ENCODE peak calls at places on chromosomes 7 and 10, in six cellular contexts. One of them, this sample, is unnamed.

GRCh38 chr10:78904196-78904595 is 164.6 kb upstream of the ZMIZ1 start:
- DNase-seq in GM12878: no peak
- DNase-seq in WTC11: no peak
- DNase-seq in right lobe of liver: no peak
- DNase-seq in adrenal gland: peak; percentile 24
- DNase-seq in mucosa of descending colon: no peak
- DNase-seq in this sample: peak; percentile 33

GRCh38 chr10:7161484-7162283 is 249.2 kb downstream of the SFMBT2 start:
- DNase-seq in GM12878: no peak
- DNase-seq in WTC11: no peak
- DNase-seq in right lobe of liver: no peak
- DNase-seq in adrenal gland: peak; percentile 65
- DNase-seq in mucosa of descending colon: no peak
- DNase-seq in this sample: no peak

GRCh38 chr10:76433161-76434005 is 1002.0 kb downstream of the LRMDA start:
- DNase-seq in GM12878: no peak
- DNase-seq in WTC11: no peak
- DNase-seq in right lobe of liver: no peak
- DNase-seq in adrenal gland: peak; percentile 72
- DNase-seq in mucosa of descending colon: no peak
- DNase-seq in this sample: no peak

GRCh38 chr7:23020742-23021401 is 6.9 kb upstream of the HYCC1 start:
- DNase-seq in GM12878: no peak
- DNase-seq in WTC11: no peak
- DNase-seq in right lobe of liver: no peak
- DNase-seq in adrenal gland: no peak
- DNase-seq in mucosa of descending colon: no peak
- DNase-seq in this sample: no peak

GRCh38 chr7:27586825-27587224 is 75.9 kb downstream of the HIBADH start:
- DNase-seq in GM12878: peak; percentile 53
- DNase-seq in WTC11: peak; percentile 13
- DNase-seq in right lobe of liver: no peak
- DNase-seq in adrenal gland: no peak
- DNase-seq in mucosa of descending colon: peak; percentile 64
- DNase-seq in this sample: no peak

GRCh38 chr10:97138174-97138573 is 47.6 kb downstream of the SLIT1 start:
- DNase-seq in GM12878: no peak
- DNase-seq in WTC11: peak; percentile 60
- DNase-seq in right lobe of liver: peak; percentile 70
- DNase-seq in adrenal gland: no peak
- DNase-seq in mucosa of descending colon: peak; percentile 30
- DNase-seq in this sample: no peak

GRCh38 chr10:61730671-61731070 is 67.9 kb downstream of the CABCOCO1 start:
- DNase-seq in GM12878: no peak
- DNase-seq in WTC11: no peak
- DNase-seq in right lobe of liver: no peak
- DNase-seq in adrenal gland: no peak
- DNase-seq in mucosa of descending colon: no peak
- DNase-seq in this sample: no peak

GRCh38 chr7:22482476-22482875 is 17.5 kb downstream of the STEAP1B start:
- DNase-seq in GM12878: no peak
- DNase-seq in WTC11: no peak
- DNase-seq in right lobe of liver: no peak
- DNase-seq in adrenal gland: no peak
- DNase-seq in mucosa of descending colon: no peak
- DNase-seq in this sample: no peak

GRCh38 chr10:13787015-13787421 is 200.3 kb downstream of the PRPF18 start:
- DNase-seq in GM12878: peak; percentile 73
- DNase-seq in WTC11: no peak
- DNase-seq in right lobe of liver: peak; percentile 58
- DNase-seq in adrenal gland: peak; percentile 60
- DNase-seq in mucosa of descending colon: peak; percentile 41
- DNase-seq in this sample: no peak

GRCh38 chr7:25913574-25914224 is 238.3 kb upstream of the NFE2L3 start:
- DNase-seq in GM12878: no peak
- DNase-seq in WTC11: no peak
- DNase-seq in right lobe of liver: no peak
- DNase-seq in adrenal gland: no peak
- DNase-seq in mucosa of descending colon: no peak
- DNase-seq in this sample: no peak

GRCh38 chr7:55074008-55074499 is 55.2 kb downstream of the EGFR start:
- DNase-seq in GM12878: peak; percentile 91
- DNase-seq in WTC11: no peak
- DNase-seq in right lobe of liver: no peak
- DNase-seq in adrenal gland: peak; percentile 66
- DNase-seq in mucosa of descending colon: peak; percentile 88
- DNase-seq in this sample: no peak

GRCh38 chr10:86594535-86594934 is 59.8 kb upstream of the OPN4 start:
- DNase-seq in GM12878: no peak
- DNase-seq in WTC11: no peak
- DNase-seq in right lobe of liver: no peak
- DNase-seq in adrenal gland: no peak
- DNase-seq in mucosa of descending colon: no peak
- DNase-seq in this sample: peak; percentile 9

GRCh38 chr10:86595496-86595895 is 58.9 kb upstream of the OPN4 start:
- DNase-seq in GM12878: no peak
- DNase-seq in WTC11: no peak
- DNase-seq in right lobe of liver: no peak
- DNase-seq in adrenal gland: no peak
- DNase-seq in mucosa of descending colon: no peak
- DNase-seq in this sample: no peak

GRCh38 chr10:86596266-86596665 is 58.1 kb upstream of the OPN4 start:
- DNase-seq in GM12878: no peak
- DNase-seq in WTC11: no peak
- DNase-seq in right lobe of liver: no peak
- DNase-seq in adrenal gland: no peak
- DNase-seq in mucosa of descending colon: no peak
- DNase-seq in this sample: no peak

GRCh38 chr10:86591436-86591835 is 62.9 kb upstream of the OPN4 start:
- DNase-seq in GM12878: no peak
- DNase-seq in WTC11: no peak
- DNase-seq in right lobe of liver: no peak
- DNase-seq in adrenal gland: no peak
- DNase-seq in mucosa of descending colon: no peak
- DNase-seq in this sample: no peak

GRCh38 chr10:86592413-86592812 is 61.9 kb upstream of the OPN4 start:
- DNase-seq in GM12878: no peak
- DNase-seq in WTC11: peak; percentile 35
- DNase-seq in right lobe of liver: peak; percentile 61
- DNase-seq in adrenal gland: no peak
- DNase-seq in mucosa of descending colon: peak; percentile 36
- DNase-seq in this sample: no peak
- TF ChIP-seq CTCF in GM12878: peak; percentile 2
- TF ChIP-seq CTCF in WTC11: no peak
- TF ChIP-seq CTCF in right lobe of liver: peak; percentile 47
- TF ChIP-seq CTCF in adrenal gland: no peak
- TF ChIP-seq CTCF in mucosa of descending colon: no peak
- TF ChIP-seq CTCF in this sample: no peak

DNA sequence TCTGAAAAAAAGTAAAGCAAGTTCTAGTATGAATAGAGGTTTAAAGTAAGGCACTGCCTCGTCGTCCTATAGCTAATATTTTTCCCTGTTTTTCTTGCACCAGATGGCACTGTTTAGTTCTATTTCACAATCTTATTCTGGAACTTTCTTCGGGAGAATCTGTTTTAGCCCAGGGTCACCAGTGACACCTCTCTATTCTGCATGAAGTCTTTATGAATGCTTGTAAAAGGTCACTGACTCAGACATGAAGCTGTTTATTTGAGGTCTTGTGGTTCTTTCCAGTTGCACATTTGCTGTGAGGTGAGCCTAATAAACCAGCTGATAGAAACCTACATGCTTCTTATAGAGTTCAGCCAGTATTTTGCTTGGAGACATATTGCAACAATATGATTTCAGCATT is 444.3 kb downstream of the AUTS2 start:
- DNase-seq in GM12878: no peak
- DNase-seq in WTC11: no peak
- DNase-seq in right lobe of liver: no peak
- DNase-seq in adrenal gland: no peak
- DNase-seq in mucosa of descending colon: no peak
- DNase-seq in this sample: no peak
- TF ChIP-seq CTCF in GM12878: no peak
- TF ChIP-seq CTCF in WTC11: no peak
- TF ChIP-seq CTCF in right lobe of liver: peak; percentile 42
- TF ChIP-seq CTCF in adrenal gland: no peak
- TF ChIP-seq CTCF in mucosa of descending colon: no peak
- TF ChIP-seq CTCF in this sample: no peak

GRCh38 chr7:50307368-50308012 is 3.0 kb downstream of the IKZF1 start:
- DNase-seq in GM12878: no peak
- DNase-seq in WTC11: no peak
- DNase-seq in right lobe of liver: no peak
- DNase-seq in adrenal gland: no peak
- DNase-seq in mucosa of descending colon: no peak
- DNase-seq in this sample: no peak
- TF ChIP-seq CTCF in GM12878: peak; percentile 20
- TF ChIP-seq CTCF in WTC11: no peak
- TF ChIP-seq CTCF in right lobe of liver: no peak
- TF ChIP-seq CTCF in adrenal gland: no peak
- TF ChIP-seq CTCF in mucosa of descending colon: no peak
- TF ChIP-seq CTCF in this sample: no peak

DNA sequence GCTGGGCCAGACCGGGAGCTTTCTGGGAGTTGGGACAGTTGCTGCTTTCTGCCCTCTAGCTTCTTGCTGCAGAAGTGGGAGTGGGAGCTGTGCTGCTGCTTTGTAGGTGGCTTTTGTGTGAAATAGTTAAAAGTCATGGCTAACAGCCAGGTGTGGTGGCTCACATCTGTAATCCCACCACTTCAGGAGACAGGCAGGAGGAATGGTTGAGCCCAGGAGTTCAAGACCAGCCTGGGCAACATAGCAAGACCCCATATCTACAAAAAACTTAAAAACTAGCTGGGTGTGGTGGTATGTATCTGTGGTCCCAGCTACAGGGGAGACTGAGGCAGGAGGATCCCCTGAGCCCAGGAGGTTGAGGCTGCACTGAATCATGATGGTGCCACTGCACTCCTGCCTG is 13.7 kb downstream of the TACR2 start:
- DNase-seq in GM12878: no peak
- DNase-seq in WTC11: no peak
- DNase-seq in right lobe of liver: peak; percentile 10
- DNase-seq in adrenal gland: no peak
- DNase-seq in mucosa of descending colon: no peak
- DNase-seq in this sample: no peak
- TF ChIP-seq CTCF in GM12878: no peak
- TF ChIP-seq CTCF in WTC11: no peak
- TF ChIP-seq CTCF in right lobe of liver: no peak
- TF ChIP-seq CTCF in adrenal gland: no peak
- TF ChIP-seq CTCF in mucosa of descending colon: no peak
- TF ChIP-seq CTCF in this sample: no peak

GRCh38 chr10:113023017-113023416 is 73.0 kb downstream of the TCF7L2 start:
- DNase-seq in GM12878: no peak
- DNase-seq in WTC11: no peak
- DNase-seq in right lobe of liver: no peak
- DNase-seq in adrenal gland: no peak
- DNase-seq in mucosa of descending colon: no peak
- DNase-seq in this sample: no peak

GRCh38 chr10:113026679-113027078 is 76.6 kb downstream of the TCF7L2 start:
- DNase-seq in GM12878: no peak
- DNase-seq in WTC11: no peak
- DNase-seq in right lobe of liver: no peak
- DNase-seq in adrenal gland: no peak
- DNase-seq in mucosa of descending colon: no peak
- DNase-seq in this sample: no peak

GRCh38 chr10:113025487-113025886 is 75.4 kb downstream of the TCF7L2 start:
- DNase-seq in GM12878: no peak
- DNase-seq in WTC11: no peak
- DNase-seq in right lobe of liver: no peak
- DNase-seq in adrenal gland: no peak
- DNase-seq in mucosa of descending colon: no peak
- DNase-seq in this sample: no peak

GRCh38 chr10:113027230-113027573 is 77.2 kb downstream of the TCF7L2 start:
- DNase-seq in GM12878: no peak
- DNase-seq in WTC11: no peak
- DNase-seq in right lobe of liver: no peak
- DNase-seq in adrenal gland: no peak
- DNase-seq in mucosa of descending colon: no peak
- DNase-seq in this sample: no peak

DNA sequence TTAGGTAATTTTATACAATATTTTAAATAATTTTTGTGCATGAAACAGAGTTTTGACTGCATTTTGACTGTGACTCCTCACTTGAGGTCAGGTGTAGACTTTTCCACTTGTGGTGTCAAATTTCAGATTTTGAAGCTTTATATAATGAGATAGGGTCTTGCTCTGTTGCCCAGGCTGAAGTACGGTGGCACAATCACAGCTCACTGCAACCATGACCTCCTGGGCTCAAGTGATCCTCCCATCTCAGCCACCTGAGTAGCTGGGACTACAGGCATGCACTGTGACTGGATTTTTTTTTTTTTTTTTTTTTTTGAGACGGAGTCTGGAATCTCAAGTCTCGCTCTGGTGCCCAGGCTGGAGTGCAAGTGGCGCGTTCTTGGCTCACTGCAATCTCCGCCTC is 74.9 kb downstream of the TCF7L2 start:
- DNase-seq in GM12878: no peak
- DNase-seq in WTC11: no peak
- DNase-seq in right lobe of liver: no peak
- DNase-seq in adrenal gland: no peak
- DNase-seq in mucosa of descending colon: no peak
- DNase-seq in this sample: no peak
- TF ChIP-seq CTCF in GM12878: no peak
- TF ChIP-seq CTCF in WTC11: no peak
- TF ChIP-seq CTCF in right lobe of liver: no peak
- TF ChIP-seq CTCF in adrenal gland: no peak
- TF ChIP-seq CTCF in mucosa of descending colon: no peak
- TF ChIP-seq CTCF in this sample: no peak

GRCh38 chr7:139699640-139700504 is 77.9 kb downstream of the HIPK2 start:
- DNase-seq in GM12878: no peak
- DNase-seq in WTC11: peak; percentile 61
- DNase-seq in right lobe of liver: no peak
- DNase-seq in adrenal gland: peak; percentile 49
- DNase-seq in mucosa of descending colon: no peak
- DNase-seq in this sample: no peak
- TF ChIP-seq CTCF in GM12878: no peak
- TF ChIP-seq CTCF in WTC11: no peak
- TF ChIP-seq CTCF in right lobe of liver: no peak
- TF ChIP-seq CTCF in adrenal gland: no peak
- TF ChIP-seq CTCF in mucosa of descending colon: no peak
- TF ChIP-seq CTCF in this sample: no peak

GRCh38 chr10:111360260-111360925 is 283.6 kb downstream of the ADRA2A start:
- DNase-seq in GM12878: peak; percentile 23
- DNase-seq in WTC11: peak; percentile 63
- DNase-seq in right lobe of liver: peak; percentile 53
- DNase-seq in adrenal gland: peak; percentile 68
- DNase-seq in mucosa of descending colon: peak; percentile 32
- DNase-seq in this sample: no peak
- TF ChIP-seq CTCF in GM12878: peak; percentile 77
- TF ChIP-seq CTCF in WTC11: no peak
- TF ChIP-seq CTCF in right lobe of liver: peak; percentile 64
- TF ChIP-seq CTCF in adrenal gland: peak; percentile 29
- TF ChIP-seq CTCF in mucosa of descending colon: no peak
- TF ChIP-seq CTCF in this sample: no peak

GRCh38 chr10:70265032-70265689 is 18.6 kb downstream of the NPFFR1 start:
- DNase-seq in GM12878: no peak
- DNase-seq in WTC11: peak; percentile 69
- DNase-seq in right lobe of liver: no peak
- DNase-seq in adrenal gland: no peak
- DNase-seq in mucosa of descending colon: no peak
- DNase-seq in this sample: no peak
- TF ChIP-seq CTCF in GM12878: peak; percentile 56
- TF ChIP-seq CTCF in WTC11: no peak
- TF ChIP-seq CTCF in right lobe of liver: peak; percentile 24
- TF ChIP-seq CTCF in adrenal gland: no peak
- TF ChIP-seq CTCF in mucosa of descending colon: no peak
- TF ChIP-seq CTCF in this sample: no peak